ENCODE peak calls at places on chromosomes 4 and X, in nine cellular contexts. Q, O, D, T, A, P, H, C and I are unnamed samples.
A peak's percentile ranks its signal among the peaks of the same experiment; 100 is the strongest.

GRCh38 chrX:148574247-148574973 is 74.0 kb downstream of the AFF2 start:
- ATAC-seq in H (no peak), Q (no peak), T (no peak), C (no peak), O (no peak), A (no peak), P (no peak), D (no peak), I (no peak)

GRCh38 chrX:9906919-9907318 is 60.2 kb upstream of the CLDN34 start:
- ATAC-seq in H (no peak), T (peak; percentile 22), A (no peak), D (no peak), O (no peak), Q (no peak), C (no peak), P (no peak), I (no peak)

GRCh38 chr4:102589743-102590142 is 88.6 kb downstream of the NFKB1 start:
- ATAC-seq in C (peak; percentile 41), H (no peak), A (no peak), D (peak; percentile 31), O (no peak), T (no peak), P (no peak), Q (no peak), I (no peak)

GRCh38 chrX:150063673-150064072 is 125.4 kb upstream of the EOLA2 start:
- ATAC-seq in H (no peak), C (no peak), A (peak; percentile 23), T (peak; percentile 32), Q (no peak), O (no peak), P (no peak), D (no peak), I (no peak)

GRCh38 chr4:122692641-122693520 is 39.6 kb upstream of the BBS12 start:
- ATAC-seq in Q (no peak), O (no peak), T (no peak), D (no peak), A (peak; percentile 24), P (no peak), C (no peak), H (no peak), I (no peak)

GRCh38 chr4:16508968-16509367 is 282.7 kb upstream of the TAPT1 start:
- ATAC-seq in T (no peak), Q (no peak), C (no peak), P (no peak), O (no peak), H (no peak), A (no peak), D (no peak), I (no peak)

GRCh38 chr4:159229164-159229563 is 126.3 kb downstream of the RAPGEF2 start:
- ATAC-seq in O (peak; percentile 59), P (no peak), D (no peak), C (no peak), A (peak; percentile 29), Q (no peak), H (no peak), T (peak; percentile 75), I (peak; percentile 66)

GRCh38 chr4:3388461-3389185 is 53.1 kb upstream of the HGFAC start:
- ATAC-seq in D (no peak), O (peak; percentile 35), T (peak; percentile 17), Q (peak; percentile 45), H (no peak), P (peak; percentile 55), A (peak; percentile 31), C (no peak), I (peak; percentile 37)

GRCh38 chrX:115579327-115579726 is 18.4 kb downstream of the PLS3 start:
- ATAC-seq in H (no peak), D (no peak), C (no peak), P (no peak), T (no peak), A (no peak), O (no peak), Q (no peak), I (no peak)

GRCh38 chr4:183905081-183905592 is at the start of gene STOX2:
- ATAC-seq in H (peak; percentile 95), A (peak; percentile 95), P (peak; percentile 89), T (peak; percentile 94), C (no peak), O (peak; percentile 93), D (peak; percentile 36), Q (no peak), I (peak; percentile 75)

GRCh38 chr4:1047106-1047975 is 35.9 kb downstream of the FGFRL1 start:
- ATAC-seq in A (no peak), C (peak; percentile 22), O (no peak), P (no peak), H (peak; percentile 37), D (no peak), T (no peak), Q (no peak), I (no peak)

GRCh38 chr4:62549601-62550000 is 1349.5 kb downstream of the ADGRL3 start:
- ATAC-seq in C (no peak), D (no peak), A (no peak), P (no peak), O (no peak), Q (no peak), T (no peak), H (no peak), I (no peak)

GRCh38 chr4:77196866-77197265 is 39.9 kb downstream of the CCNG2 start:
- ATAC-seq in A (peak; percentile 18), H (no peak), D (no peak), C (no peak), O (no peak), Q (no peak), T (no peak), P (no peak), I (no peak)

GRCh38 chr4:16418814-16419213 is 192.5 kb upstream of the TAPT1 start:
- ATAC-seq in T (peak; percentile 80), A (peak; percentile 60), Q (no peak), O (peak; percentile 54), D (no peak), C (no peak), P (no peak), H (peak; percentile 99), I (no peak)

GRCh38 chrX:2638279-2638678 is 52.8 kb upstream of the CD99 start:
- ATAC-seq in T (no peak), H (no peak), O (no peak), P (no peak), C (peak; percentile 77), D (peak; percentile 69), Q (peak; percentile 93), A (no peak), I (no peak)

GRCh38 chrX:5870238-5870637 is 358.4 kb downstream of the NLGN4X start:
- ATAC-seq in T (no peak), H (no peak), O (no peak), C (no peak), A (no peak), D (no peak), Q (no peak), P (no peak), I (no peak)

GRCh38 chrX:154742623-154743022 is 8.3 kb downstream of the GAB3 start:
- ATAC-seq in C (no peak), T (no peak), P (no peak), H (no peak), A (no peak), D (no peak), Q (no peak), O (no peak), I (no peak)

GRCh38 chr4:114364857-114365256 is 233.8 kb upstream of the UGT8 start:
- ATAC-seq in O (peak; percentile 89), A (peak; percentile 91), D (no peak), C (no peak), H (no peak), Q (no peak), P (peak; percentile 15), T (peak; percentile 30), I (peak; percentile 50)

GRCh38 chr4:83724488-83725060 is 188.7 kb downstream of the GPAT3 start:
- ATAC-seq in C (no peak), O (no peak), H (no peak), Q (no peak), D (no peak), T (no peak), P (no peak), A (no peak), I (no peak)

GRCh38 chr4:11427201-11427996 is 1.3 kb downstream of the HS3ST1 start:
- ATAC-seq in C (no peak), P (no peak), H (no peak), O (no peak), A (peak; percentile 6), Q (no peak), D (no peak), T (no peak), I (no peak)

GRCh38 chrX:152871260-152871659 is 26.6 kb upstream of the ZNF185 start:
- ATAC-seq in Q (no peak), O (no peak), P (no peak), D (no peak), T (no peak), H (no peak), C (no peak), A (no peak), I (no peak)

GRCh38 chrX:1360171-1360570 is 23.6 kb downstream of the IL3RA start:
- ATAC-seq in H (no peak), C (no peak), P (no peak), T (no peak), A (no peak), Q (no peak), O (no peak), D (no peak), I (no peak)

GRCh38 chr4:2861631-2862436 is 18.2 kb downstream of the ADD1 start:
- ATAC-seq in O (peak; percentile 28), H (no peak), T (peak; percentile 5), A (peak; percentile 18), C (no peak), D (no peak), P (no peak), Q (no peak), I (no peak)

GRCh38 chrX:68936608-68937007 is 107.8 kb downstream of the EFNB1 start:
- ATAC-seq in D (no peak), O (peak; percentile 57), Q (no peak), C (no peak), A (peak; percentile 86), H (no peak), T (peak; percentile 57), P (no peak), I (peak; percentile 42)

GRCh38 chr4:74549936-74550335 is 105.0 kb downstream of the AREG start:
- ATAC-seq in A (no peak), O (no peak), P (no peak), Q (no peak), D (no peak), T (peak; percentile 20), H (no peak), C (no peak), I (no peak)

GRCh38 chr4:161419822-161420221 is 744.0 kb downstream of the FSTL5 start:
- ATAC-seq in H (peak; percentile 69), D (no peak), A (no peak), P (no peak), O (no peak), C (no peak), T (peak; percentile 30), Q (no peak), I (no peak)